ENCODE peak calls at places on chromosomes 6 and 20, in six cellular contexts. H is psoas muscle; T is CD8-positive, alpha-beta memory T cell; L is A549; O is mammary epithelial cell; J is adrenal gland. A is an unnamed sample. For H3K4me1, the result is how much of the 10 kb centered on the place peaks cover.

GRCh38 chr6:101662111-101662897 is 268.8 kb downstream of the GRIK2 start:
- DNase-seq in O (no peak), J (no peak), H (no peak), T (no peak), L (no peak), A (no peak)

GRCh38 chr6:147281895-147282565 is 77.8 kb downstream of the STXBP5 start:
- DNase-seq in T (no peak), O (no peak), J (no peak), L (no peak), H (no peak), A (no peak)

GRCh38 chr20:10558635-10559187 is 115.1 kb downstream of the JAG1 start:
- DNase-seq in O (peak), H (no peak), T (no peak), L (no peak), J (no peak), A (no peak)

GRCh38 chr20:23920408-23920780 is 40.8 kb upstream of the CST5 start:
- DNase-seq in O (no peak), L (no peak), J (no peak), T (no peak), H (no peak), A (no peak)

GRCh38 chr6:34065470-34066283 is 80.2 kb downstream of the GRM4 start:
- DNase-seq in T (no peak), L (no peak), H (no peak), O (no peak), J (no peak), A (no peak)

GRCh38 chr6:56079761-56080540 is 167.4 kb downstream of the COL21A1 start:
- DNase-seq in J (no peak), T (no peak), O (no peak), H (no peak), L (no peak), A (no peak)

GRCh38 chr6:4677011-4677750 is 99.0 kb upstream of the CDYL start:
- DNase-seq in J (no peak), O (no peak), H (no peak), T (no peak), L (no peak), A (no peak)

GRCh38 chr20:21411725-21412124 is 14.4 kb upstream of the NKX2-4 start:
- DNase-seq in H (no peak), J (no peak), O (no peak), T (no peak), L (no peak), A (no peak)

GRCh38 chr6:111759413-111759835 is 113.8 kb downstream of the FYN start:
- DNase-seq in H (no peak), J (no peak), L (no peak), O (no peak), T (no peak), A (no peak)

GRCh38 chr6:12803486-12803885 is 86.9 kb downstream of the PHACTR1 start:
- DNase-seq in T (no peak), O (no peak), L (no peak), J (no peak), H (no peak), A (no peak)

GRCh38 chr6:17705778-17706579 is 746 bp downstream of the NUP153 start:
- DNase-seq in J (peak), T (peak), H (peak), L (peak), O (peak), A (peak)

GRCh38 chr20:7893019-7893730 is 47.1 kb downstream of the HAO1 start:
- DNase-seq in L (no peak), J (no peak), O (peak), T (no peak), H (no peak), A (no peak)

GRCh38 chr20:14264869-14265268 is 72.5 kb downstream of the FLRT3 start:
- DNase-seq in H (no peak), L (peak), O (peak), J (no peak), T (no peak), A (no peak)

GRCh38 chr6:27359231-27359630 is 29.3 kb upstream of the ZNF391 start:
- DNase-seq in O (no peak), T (no peak), L (no peak), J (no peak), H (no peak), A (no peak)

GRCh38 chr20:21371193-21371592 is 26.1 kb downstream of the NKX2-4 start:
- DNase-seq in J (no peak), H (no peak), L (no peak), T (no peak), O (no peak), A (no peak)

GRCh38 chr20:62482136-62482833 is 6.5 kb upstream of the GATA5 start:
- DNase-seq in L (no peak), O (no peak), T (no peak), J (no peak), H (no peak), A (no peak)

DNA sequence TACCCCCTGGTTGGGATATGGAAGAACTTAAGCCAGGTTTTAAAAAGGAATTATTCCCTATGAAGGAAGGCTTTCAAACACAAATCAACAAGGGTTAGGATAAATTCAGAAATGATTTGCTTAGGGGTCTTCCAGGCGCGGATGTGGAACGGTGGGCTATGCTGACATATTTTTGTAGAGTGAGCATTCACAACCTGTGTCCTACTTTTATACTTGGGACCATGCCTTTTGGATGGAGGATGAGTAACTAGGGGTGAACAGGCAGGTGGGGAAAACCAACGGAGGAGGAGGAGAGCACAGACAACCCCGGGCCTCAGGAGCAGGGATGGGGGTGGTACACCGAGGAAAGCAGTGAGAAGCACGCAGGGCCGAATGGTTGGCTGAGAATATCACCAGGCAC is 5.9 kb downstream of the MYLK4 start:
- DNase-seq in J (no peak), T (no peak), L (no peak), O (no peak), H (no peak), A (no peak)
- H3K4me1 ChIP-seq in J (under half), T (under half), L (under half), O (under half), H (half or more), A (under half)

GRCh38 chr20:44572551-44573500 is 9.6 kb upstream of the PKIG start:
- DNase-seq in O (peak), J (peak), T (no peak), L (no peak), H (peak), A (no peak)
- H3K4me1 ChIP-seq in O (under half), J (under half), T (under half), L (under half), H (half or more), A (under half)

GRCh38 chr6:113019176-113019575 is 672.0 kb downstream of the RFPL4B start:
- DNase-seq in J (no peak), O (no peak), H (no peak), L (no peak), T (no peak), A (no peak)

GRCh38 chr6:113017316-113017715 is 670.2 kb downstream of the RFPL4B start:
- DNase-seq in O (no peak), T (no peak), J (no peak), L (no peak), H (no peak), A (no peak)

GRCh38 chr6:113015249-113015648 is 668.1 kb downstream of the RFPL4B start:
- DNase-seq in O (no peak), J (no peak), H (no peak), T (no peak), L (no peak), A (no peak)

DNA sequence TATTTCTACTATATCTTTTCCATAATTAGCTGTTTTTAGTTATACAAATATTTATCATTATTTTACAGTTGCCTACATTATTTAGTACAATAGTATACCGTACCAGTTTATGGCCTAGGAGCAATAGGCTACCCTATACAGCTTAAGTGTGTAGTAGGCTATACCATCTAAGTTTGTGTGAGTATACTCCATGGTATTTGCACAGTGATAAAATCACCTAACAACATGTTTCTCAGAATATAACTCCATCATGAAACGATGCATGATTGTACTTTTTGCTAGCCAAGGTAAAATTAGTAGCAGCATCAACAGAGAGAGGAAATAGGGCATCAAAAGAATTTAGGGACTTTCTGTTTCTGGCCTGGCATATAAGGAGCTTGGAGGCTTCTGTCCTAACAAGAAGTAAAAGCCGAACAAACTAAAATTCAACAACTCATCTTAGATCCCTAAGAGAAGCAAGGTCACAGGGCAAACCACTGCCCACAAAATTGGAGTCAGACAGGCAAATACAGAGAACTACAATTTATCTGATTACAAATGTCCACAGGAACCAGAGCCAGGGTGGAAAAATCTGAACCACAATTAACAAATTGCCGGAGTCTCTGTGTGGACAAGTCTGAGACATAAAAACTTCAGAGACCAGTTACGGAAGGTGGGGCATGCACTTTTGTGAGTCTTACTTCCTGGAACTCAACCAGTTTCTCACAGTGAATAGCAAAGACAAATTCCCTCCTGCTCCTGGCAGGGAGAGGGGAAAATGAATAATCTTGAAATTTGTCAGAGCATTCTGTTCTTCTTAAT is 671.4 kb downstream of the RFPL4B start:
- DNase-seq in L (no peak), T (no peak), O (peak), H (no peak), J (peak), A (no peak)
- H3K4me1 ChIP-seq in L (under half), T (under half), O (under half), H (under half), J (under half), A (under half)

DNA sequence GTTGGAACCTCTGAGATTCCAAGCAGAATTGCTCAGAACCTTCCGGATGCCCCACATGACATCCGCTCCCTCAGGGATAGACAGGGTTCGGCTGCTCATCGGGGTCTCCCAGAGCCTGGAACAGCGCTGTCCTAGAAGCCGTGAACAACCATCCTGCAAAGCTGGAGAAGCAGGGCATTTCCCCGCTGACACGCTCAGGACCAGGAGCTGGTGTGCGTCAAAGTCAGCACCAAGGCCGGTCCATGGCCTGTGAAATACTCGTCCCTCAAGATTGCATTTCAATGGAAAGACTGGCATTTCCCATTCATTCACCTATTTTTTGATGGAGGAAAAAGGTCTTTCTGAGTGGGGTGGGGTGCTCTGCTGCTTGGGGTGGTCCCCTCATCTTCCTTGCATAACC is 52.2 kb downstream of the RBM38 start:
- DNase-seq in O (no peak), T (no peak), J (no peak), L (no peak), H (no peak), A (no peak)
- H3K4me1 ChIP-seq in O (under half), T (under half), J (under half), L (under half), H (half or more), A (under half)